ENCODE peak calls at places on chromosomes 7 and 10, in eight cellular contexts. R is AG09309, W is GM23248, I is Calu3, X is cerebellum, E is cardiac fibroblast, V is nephron progenitor cell, B is LHCN-M2. A is an unnamed sample.

GRCh38 chr7:116353614-116354013 is 143.3 kb downstream of the TES start:
- DNase-seq in V (no peak), B (peak), R (no peak), W (peak), I (no peak), E (peak), X (no peak), A (no peak)

GRCh38 chr7:90594791-90595317 is 1.3 kb upstream of the CDK14 start:
- DNase-seq in X (no peak), W (peak), B (peak), E (peak), V (peak), R (peak), I (peak), A (peak)

GRCh38 chr7:39353615-39354376 is 212.4 kb upstream of the YAE1 start:
- DNase-seq in X (no peak), I (peak), V (peak), R (no peak), B (no peak), E (peak), W (peak), A (peak)

GRCh38 chr7:23462846-23463245 is 7.4 kb downstream of the IGF2BP3 start:
- DNase-seq in W (peak), R (peak), E (peak), V (no peak), B (peak), I (peak), X (no peak), A (no peak)

GRCh38 chr7:38199154-38199553 is 21.1 kb downstream of the STARD3NL start:
- DNase-seq in I (no peak), E (no peak), B (no peak), R (no peak), X (no peak), V (no peak), W (no peak), A (no peak)

GRCh38 chr7:91164948-91165845 is 99.0 kb upstream of the FZD1 start:
- DNase-seq in X (no peak), B (peak), V (no peak), W (peak), E (peak), R (peak), I (no peak), A (no peak)

GRCh38 chr10:28304032-28304571 is 1.2 kb upstream of the MPP7 start:
- DNase-seq in I (no peak), V (no peak), R (no peak), X (no peak), W (no peak), B (no peak), E (no peak), A (no peak)

GRCh38 chr10:32377458-32378370 is 30.8 kb upstream of the EPC1 start:
- DNase-seq in V (peak), B (peak), W (peak), E (peak), R (no peak), X (peak), I (no peak), A (peak)

GRCh38 chr10:14822879-14823755 is 14.7 kb downstream of the CDNF start:
- DNase-seq in B (peak), W (peak), X (peak), I (peak), V (peak), E (peak), R (no peak), A (peak)

A was measured in retina.